ENCODE peak calls at places on chromosomes 3 and 15, in six cellular contexts. H is neural crest cell, U is fibroblast of the aortic adventitia, L is endothelial cell, J is colonic mucosa, P is GM13976. T is an unnamed sample.

GRCh38 chr3:123344175-123344908 is 104.5 kb downstream of the ADCY5 start:
- DNase-seq in J (no peak), U (peak), L (no peak), P (no peak), H (no peak), T (no peak)

GRCh38 chr15:71455107-71455506 is 339.8 kb downstream of the THSD4 start:
- DNase-seq in U (no peak), L (no peak), J (no peak), H (no peak), P (no peak), T (no peak)

GRCh38 chr3:157079677-157080369 is 80.1 kb downstream of the CCNL1 start:
- DNase-seq in H (no peak), J (peak), P (no peak), L (no peak), U (peak), T (no peak)

GRCh38 chr3:141426404-141427034 is 58.2 kb downstream of the ZBTB38 start:
- DNase-seq in J (peak), U (peak), P (no peak), H (no peak), L (no peak), T (no peak)

GRCh38 chr3:10527295-10528016 is 22.1 kb upstream of the ATP2B2 start:
- DNase-seq in J (peak), U (no peak), P (no peak), H (no peak), L (no peak), T (no peak)

GRCh38 chr3:62241279-62241678 is 132.1 kb downstream of the FEZF2 start:
- DNase-seq in U (no peak), L (no peak), P (no peak), J (no peak), H (no peak), T (no peak)

GRCh38 chr15:68429691-68430470 is 2.1 kb downstream of the ITGA11 start:
- DNase-seq in L (no peak), U (peak), H (no peak), P (peak), J (peak), T (no peak)

GRCh38 chr3:147394168-147394941 is 12.0 kb downstream of the ZIC4 start:
- DNase-seq in J (no peak), U (no peak), L (no peak), H (no peak), P (no peak), T (no peak)

GRCh38 chr15:64851503-64851840 is 9.8 kb downstream of the PLEKHO2 start:
- DNase-seq in L (no peak), H (no peak), P (no peak), J (no peak), U (peak), T (no peak)

GRCh38 chr3:98592345-98592935 is 971 bp downstream of the CPOX start:
- DNase-seq in U (no peak), L (no peak), P (no peak), H (no peak), J (no peak), T (no peak)

GRCh38 chr15:39920510-39921273 is 626 bp upstream of the GPR176 start:
- DNase-seq in P (peak), L (peak), J (peak), H (peak), U (peak), T (peak)

GRCh38 chr3:15204005-15204404 is 2.0 kb upstream of the CAPN7 start:
- DNase-seq in U (no peak), P (no peak), L (no peak), J (no peak), H (no peak), T (no peak)

GRCh38 chr3:27090265-27091041 is 278.7 kb downstream of the NEK10 start:
- DNase-seq in J (no peak), U (peak), L (no peak), H (no peak), P (no peak), T (no peak)

GRCh38 chr3:106457278-106458210 is 588.7 kb upstream of the CBLB start:
- DNase-seq in U (peak), L (no peak), J (no peak), P (peak), H (no peak), T (peak)

GRCh38 chr15:72902245-72902928 is 118.8 kb upstream of the ADPGK start:
- DNase-seq in P (no peak), H (no peak), L (no peak), J (peak), U (peak), T (no peak)

GRCh38 chr15:76340802-76341365 is 4.3 kb downstream of the ISL2 start:
- DNase-seq in J (peak), U (no peak), H (peak), L (no peak), P (peak), T (peak)

GRCh38 chr3:150760431-150761200 is 2.4 kb downstream of the SIAH2 start:
- DNase-seq in H (no peak), U (no peak), J (no peak), P (peak), L (no peak), T (peak)

GRCh38 chr3:63046580-63046979 is 171.4 kb upstream of the CADPS start:
- DNase-seq in H (no peak), J (peak), U (no peak), P (no peak), L (no peak), T (no peak)

GRCh38 chr3:134699721-134700120 is 48.9 kb upstream of the KY start:
- DNase-seq in U (no peak), H (no peak), J (no peak), P (no peak), L (no peak), T (no peak)

GRCh38 chr3:188257384-188257961 is 103.5 kb downstream of the LPP start:
- DNase-seq in U (no peak), H (no peak), J (no peak), P (no peak), L (no peak), T (no peak)

GRCh38 chr3:76040946-76041345 is 255.6 kb upstream of the ZNF717 start:
- DNase-seq in H (no peak), J (no peak), L (no peak), P (no peak), U (no peak), T (no peak)

GRCh38 chr15:72252663-72253299 is 19.6 kb downstream of the PARP6 start:
- DNase-seq in P (no peak), J (no peak), H (no peak), L (no peak), U (no peak), T (no peak)

GRCh38 chr3:46214751-46215352 is 6.7 kb upstream of the CCR1 start:
- DNase-seq in H (no peak), L (peak), U (no peak), J (no peak), P (no peak), T (peak)

GRCh38 chr3:170914212-170914611 is 5.8 kb upstream of the EIF5A2 start:
- DNase-seq in P (no peak), J (no peak), U (no peak), L (no peak), H (no peak), T (no peak)

GRCh38 chr3:124599779-124600693 is 130.2 kb upstream of the UMPS start:
- DNase-seq in J (peak), H (no peak), L (no peak), U (no peak), P (no peak), T (no peak)

GRCh38 chr15:66404122-66404521 is 17.4 kb downstream of the MAP2K1 start:
- DNase-seq in H (no peak), L (no peak), J (no peak), U (no peak), P (no peak), T (no peak)

GRCh38 chr15:40399370-40399769 is 6.2 kb upstream of the IVD start:
- DNase-seq in J (no peak), H (no peak), U (no peak), L (no peak), P (no peak), T (no peak)

GRCh38 chr3:106399208-106399607 is 530.4 kb upstream of the CBLB start:
- DNase-seq in L (no peak), P (no peak), J (no peak), H (no peak), U (no peak), T (no peak)

GRCh38 chr15:34133511-34133910 is 31.6 kb downstream of the PGBD4 start:
- DNase-seq in U (no peak), H (no peak), J (no peak), L (no peak), P (no peak), T (no peak)

GRCh38 chr15:94154255-94154654 is 77.1 kb upstream of the MCTP2 start:
- DNase-seq in H (no peak), L (no peak), P (no peak), U (no peak), J (no peak), T (no peak)
- TF ChIP-seq CTCF in H (peak), L (peak), P (no peak), U (no peak), J (no peak), T (no peak)

GRCh38 chr3:194661374-194661773 is 10.6 kb downstream of the LSG1 start:
- DNase-seq in J (no peak), U (no peak), L (no peak), H (no peak), P (no peak), T (no peak)

GRCh38 chr3:194659778-194660177 is 12.2 kb downstream of the LSG1 start:
- DNase-seq in P (no peak), H (no peak), J (no peak), L (no peak), U (no peak), T (no peak)

GRCh38 chr3:194664857-194665256 is 7.1 kb downstream of the LSG1 start:
- DNase-seq in J (no peak), L (no peak), H (no peak), U (no peak), P (no peak), T (no peak)

GRCh38 chr3:194658477-194659242 is 13.3 kb downstream of the LSG1 start:
- DNase-seq in H (no peak), J (no peak), U (no peak), L (no peak), P (no peak), T (no peak)

GRCh38 chr3:194661946-194662345 is 10.0 kb downstream of the LSG1 start:
- DNase-seq in H (no peak), U (no peak), L (no peak), P (no peak), J (no peak), T (no peak)
- TF ChIP-seq CTCF in H (no peak), U (no peak), L (no peak), P (no peak), J (no peak), T (no peak)

GRCh38 chr3:187066228-187066995 is 72.9 kb downstream of the RPL39L start:
- DNase-seq in U (peak), P (peak), J (no peak), H (no peak), L (peak), T (peak)
- TF ChIP-seq CTCF in U (peak), P (no peak), J (no peak), H (peak), L (no peak), T (peak)

GRCh38 chr3:126344380-126345041 is 12.7 kb downstream of the KLF15 start:
- DNase-seq in H (no peak), J (peak), L (no peak), P (no peak), U (no peak), T (peak)

GRCh38 chr3:126342211-126342610 is 15.0 kb downstream of the KLF15 start:
- DNase-seq in H (no peak), L (no peak), U (no peak), P (no peak), J (no peak), T (no peak)

GRCh38 chr3:126341755-126342150 is 15.5 kb downstream of the KLF15 start:
- DNase-seq in H (no peak), L (no peak), J (no peak), P (no peak), U (no peak), T (no peak)

GRCh38 chr3:126343675-126344074 is 13.5 kb downstream of the KLF15 start:
- DNase-seq in U (no peak), H (no peak), J (no peak), P (no peak), L (no peak), T (no peak)

GRCh38 chr3:126342991-126343661 is 14.1 kb downstream of the KLF15 start:
- DNase-seq in U (peak), J (peak), P (no peak), H (peak), L (no peak), T (peak)
- TF ChIP-seq CTCF in U (no peak), J (no peak), P (no peak), H (no peak), L (no peak), T (no peak)

GRCh38 chr3:140204271-140204984 is 269.4 kb downstream of the CLSTN2 start:
- DNase-seq in L (no peak), H (no peak), J (no peak), U (no peak), P (no peak), T (no peak)

GRCh38 chr3:140207541-140207940 is 272.6 kb downstream of the CLSTN2 start:
- DNase-seq in P (no peak), L (no peak), H (no peak), J (no peak), U (no peak), T (no peak)

GRCh38 chr3:140203510-140203909 is 268.5 kb downstream of the CLSTN2 start:
- DNase-seq in P (no peak), H (no peak), L (no peak), J (no peak), U (no peak), T (no peak)

GRCh38 chr3:140205598-140205997 is 270.6 kb downstream of the CLSTN2 start:
- DNase-seq in L (no peak), J (no peak), P (no peak), H (no peak), U (no peak), T (no peak)

GRCh38 chr3:140206196-140207040 is 271.4 kb downstream of the CLSTN2 start:
- DNase-seq in J (no peak), L (peak), U (peak), P (peak), H (no peak), T (peak)
- TF ChIP-seq CTCF in J (no peak), L (peak), U (no peak), P (peak), H (peak), T (no peak)

DNA sequence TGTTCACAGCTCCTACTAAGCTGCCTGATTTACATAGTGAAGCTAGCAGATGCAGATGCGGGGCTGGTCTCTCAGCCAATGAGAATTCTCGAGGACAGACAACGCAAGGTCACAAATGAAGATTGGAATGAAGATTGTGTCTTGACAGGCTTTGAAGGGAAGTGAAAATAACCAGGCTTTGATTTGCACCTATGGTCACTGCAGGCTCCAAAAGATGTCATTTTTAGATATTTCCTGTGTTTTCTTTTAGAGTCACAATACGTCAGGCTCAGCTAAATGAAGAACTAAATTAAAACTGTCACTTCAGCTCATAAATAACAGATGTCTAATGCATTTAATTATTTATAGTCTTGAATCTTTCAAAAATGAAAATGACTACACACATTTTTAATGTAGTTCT is 99.4 kb downstream of the SQOR start:
- DNase-seq in U (no peak), P (no peak), L (no peak), H (no peak), J (no peak), T (no peak)
- TF ChIP-seq CTCF in U (no peak), P (no peak), L (no peak), H (no peak), J (no peak), T (no peak)

GRCh38 chr3:172319653-172320052 is 128.6 kb downstream of the GHSR start:
- DNase-seq in P (no peak), L (no peak), H (no peak), J (no peak), U (peak), T (no peak)
- TF ChIP-seq CTCF in P (no peak), L (no peak), H (no peak), J (no peak), U (no peak), T (no peak)

GRCh38 chr15:99424131-99424571 is 141.6 kb upstream of the MEF2A start:
- DNase-seq in U (no peak), H (no peak), P (no peak), J (no peak), L (no peak), T (no peak)

GRCh38 chr15:99426431-99427105 is 139.2 kb upstream of the MEF2A start:
- DNase-seq in U (no peak), H (no peak), P (no peak), J (peak), L (no peak), T (no peak)

GRCh38 chr15:99427210-99427609 is 138.6 kb upstream of the MEF2A start:
- DNase-seq in U (no peak), J (no peak), L (no peak), P (no peak), H (no peak), T (no peak)

GRCh38 chr15:99424978-99425665 is 140.7 kb upstream of the MEF2A start:
- DNase-seq in J (no peak), L (no peak), U (peak), P (peak), H (no peak), T (peak)

GRCh38 chr15:99425666-99426301 is 140.0 kb upstream of the MEF2A start:
- DNase-seq in U (no peak), H (no peak), J (no peak), L (no peak), P (no peak), T (no peak)
- TF ChIP-seq CTCF in U (peak), H (no peak), J (no peak), L (no peak), P (no peak), T (no peak)